ENCODE peak calls at places on chromosomes 1 and 21, in eight cellular contexts. One of them, this sample, is unnamed.

GRCh38 chr1:18829671-18830070 is 29.8 kb downstream of the TAS1R2 start:
- DNase-seq in lung: no peak
- DNase-seq in RWPE1: no peak
- DNase-seq in H9: no peak
- DNase-seq in GM23338: no peak
- DNase-seq in foreskin fibroblast: no peak
- DNase-seq in neural crest cell: no peak
- DNase-seq in endothelial cell of umbilical vein: no peak
- DNase-seq in this sample: no peak

GRCh38 chr1:215543191-215543606 is 23.9 kb upstream of the KCTD3 start:
- DNase-seq in lung: no peak
- DNase-seq in RWPE1: no peak
- DNase-seq in H9: no peak
- DNase-seq in GM23338: no peak
- DNase-seq in foreskin fibroblast: peak; percentile 78
- DNase-seq in neural crest cell: no peak
- DNase-seq in endothelial cell of umbilical vein: no peak
- DNase-seq in this sample: no peak

GRCh38 chr1:218754477-218754876 is 409.3 kb downstream of the TGFB2 start:
- DNase-seq in lung: no peak
- DNase-seq in RWPE1: no peak
- DNase-seq in H9: no peak
- DNase-seq in GM23338: no peak
- DNase-seq in foreskin fibroblast: no peak
- DNase-seq in neural crest cell: no peak
- DNase-seq in endothelial cell of umbilical vein: no peak
- DNase-seq in this sample: no peak

GRCh38 chr1:199619202-199619601 is 408.3 kb upstream of the NR5A2 start:
- DNase-seq in lung: no peak
- DNase-seq in RWPE1: no peak
- DNase-seq in H9: no peak
- DNase-seq in GM23338: peak; percentile 10
- DNase-seq in foreskin fibroblast: no peak
- DNase-seq in neural crest cell: no peak
- DNase-seq in endothelial cell of umbilical vein: no peak
- DNase-seq in this sample: no peak

GRCh38 chr1:219317762-219318353 is 144.2 kb downstream of the LYPLAL1 start:
- DNase-seq in lung: no peak
- DNase-seq in RWPE1: no peak
- DNase-seq in H9: peak; percentile 60
- DNase-seq in GM23338: peak; percentile 71
- DNase-seq in foreskin fibroblast: no peak
- DNase-seq in neural crest cell: no peak
- DNase-seq in endothelial cell of umbilical vein: peak; percentile 44
- DNase-seq in this sample: no peak

GRCh38 chr1:114122891-114123621 is 30.6 kb downstream of the SYT6 start:
- DNase-seq in lung: no peak
- DNase-seq in RWPE1: peak; percentile 78
- DNase-seq in H9: no peak
- DNase-seq in GM23338: peak; percentile 24
- DNase-seq in foreskin fibroblast: peak; percentile 36
- DNase-seq in neural crest cell: no peak
- DNase-seq in endothelial cell of umbilical vein: no peak
- DNase-seq in this sample: no peak

GRCh38 chr1:209749660-209750059 is 6.2 kb upstream of the TRAF3IP3 start:
- DNase-seq in lung: no peak
- DNase-seq in RWPE1: no peak
- DNase-seq in H9: no peak
- DNase-seq in GM23338: no peak
- DNase-seq in foreskin fibroblast: no peak
- DNase-seq in neural crest cell: no peak
- DNase-seq in endothelial cell of umbilical vein: no peak
- DNase-seq in this sample: no peak

GRCh38 chr1:30902653-30903290 is 5.8 kb downstream of the SDC3 start:
- DNase-seq in lung: no peak
- DNase-seq in RWPE1: no peak
- DNase-seq in H9: no peak
- DNase-seq in GM23338: no peak
- DNase-seq in foreskin fibroblast: no peak
- DNase-seq in neural crest cell: no peak
- DNase-seq in endothelial cell of umbilical vein: no peak
- DNase-seq in this sample: no peak

GRCh38 chr1:94038511-94038910 is 82.4 kb downstream of the ABCA4 start:
- DNase-seq in lung: no peak
- DNase-seq in RWPE1: no peak
- DNase-seq in H9: no peak
- DNase-seq in GM23338: no peak
- DNase-seq in foreskin fibroblast: no peak
- DNase-seq in neural crest cell: no peak
- DNase-seq in endothelial cell of umbilical vein: peak; percentile 100
- DNase-seq in this sample: no peak

GRCh38 chr1:23657659-23658275 is 33.8 kb upstream of the RPL11 start:
- DNase-seq in lung: peak; percentile 47
- DNase-seq in RWPE1: peak; percentile 56
- DNase-seq in H9: peak; percentile 86
- DNase-seq in GM23338: peak; percentile 94
- DNase-seq in foreskin fibroblast: no peak
- DNase-seq in neural crest cell: peak; percentile 74
- DNase-seq in endothelial cell of umbilical vein: peak; percentile 42
- DNase-seq in this sample: peak; percentile 89

GRCh38 chr1:30840904-30841598 is 67.5 kb downstream of the SDC3 start:
- DNase-seq in lung: peak; percentile 43
- DNase-seq in RWPE1: no peak
- DNase-seq in H9: no peak
- DNase-seq in GM23338: peak; percentile 32
- DNase-seq in foreskin fibroblast: no peak
- DNase-seq in neural crest cell: peak; percentile 48
- DNase-seq in endothelial cell of umbilical vein: peak; percentile 95
- DNase-seq in this sample: no peak

GRCh38 chr1:108815566-108815965 is 41.3 kb downstream of the AKNAD1 start:
- DNase-seq in lung: no peak
- DNase-seq in RWPE1: no peak
- DNase-seq in H9: no peak
- DNase-seq in GM23338: no peak
- DNase-seq in foreskin fibroblast: no peak
- DNase-seq in neural crest cell: no peak
- DNase-seq in endothelial cell of umbilical vein: no peak
- DNase-seq in this sample: no peak

GRCh38 chr1:29812397-29813135 is 576.2 kb downstream of the PTPRU start:
- DNase-seq in lung: no peak
- DNase-seq in RWPE1: no peak
- DNase-seq in H9: no peak
- DNase-seq in GM23338: no peak
- DNase-seq in foreskin fibroblast: no peak
- DNase-seq in neural crest cell: no peak
- DNase-seq in endothelial cell of umbilical vein: no peak
- DNase-seq in this sample: peak; percentile 57

GRCh38 chr1:43834280-43835140 is 99.1 kb upstream of the ARTN start:
- DNase-seq in lung: no peak
- DNase-seq in RWPE1: no peak
- DNase-seq in H9: no peak
- DNase-seq in GM23338: no peak
- DNase-seq in foreskin fibroblast: peak; percentile 81
- DNase-seq in neural crest cell: no peak
- DNase-seq in endothelial cell of umbilical vein: peak; percentile 13
- DNase-seq in this sample: no peak

GRCh38 chr1:200306954-200307754 is 102.7 kb downstream of the ZNF281 start:
- DNase-seq in lung: no peak
- DNase-seq in RWPE1: peak; percentile 79
- DNase-seq in H9: no peak
- DNase-seq in GM23338: peak; percentile 60
- DNase-seq in foreskin fibroblast: no peak
- DNase-seq in neural crest cell: no peak
- DNase-seq in endothelial cell of umbilical vein: peak; percentile 50
- DNase-seq in this sample: no peak

GRCh38 chr1:242629396-242629795 is 104.9 kb upstream of the PLD5 start:
- DNase-seq in lung: no peak
- DNase-seq in RWPE1: peak; percentile 73
- DNase-seq in H9: no peak
- DNase-seq in GM23338: no peak
- DNase-seq in foreskin fibroblast: no peak
- DNase-seq in neural crest cell: no peak
- DNase-seq in endothelial cell of umbilical vein: no peak
- DNase-seq in this sample: no peak

GRCh38 chr1:14887936-14888335 is 265.6 kb upstream of the TMEM51 start:
- DNase-seq in lung: no peak
- DNase-seq in RWPE1: no peak
- DNase-seq in H9: no peak
- DNase-seq in GM23338: no peak
- DNase-seq in foreskin fibroblast: no peak
- DNase-seq in neural crest cell: peak; percentile 33
- DNase-seq in endothelial cell of umbilical vein: no peak
- DNase-seq in this sample: no peak

GRCh38 chr1:117739516-117739915 is 133.7 kb downstream of the TENT5C start:
- DNase-seq in lung: no peak
- DNase-seq in RWPE1: no peak
- DNase-seq in H9: no peak
- DNase-seq in GM23338: no peak
- DNase-seq in foreskin fibroblast: no peak
- DNase-seq in neural crest cell: no peak
- DNase-seq in endothelial cell of umbilical vein: no peak
- DNase-seq in this sample: no peak

GRCh38 chr1:94068831-94069648 is 51.9 kb downstream of the ABCA4 start:
- DNase-seq in lung: peak; percentile 63
- DNase-seq in RWPE1: no peak
- DNase-seq in H9: no peak
- DNase-seq in GM23338: no peak
- DNase-seq in foreskin fibroblast: peak; percentile 32
- DNase-seq in neural crest cell: no peak
- DNase-seq in endothelial cell of umbilical vein: peak; percentile 98
- DNase-seq in this sample: no peak

GRCh38 chr1:218516526-218516925 is 171.4 kb downstream of the TGFB2 start:
- DNase-seq in lung: no peak
- DNase-seq in RWPE1: no peak
- DNase-seq in H9: no peak
- DNase-seq in GM23338: no peak
- DNase-seq in foreskin fibroblast: no peak
- DNase-seq in neural crest cell: no peak
- DNase-seq in endothelial cell of umbilical vein: no peak
- DNase-seq in this sample: no peak

GRCh38 chr21:45545691-45546531 is 3.7 kb upstream of the SLC19A1 start:
- DNase-seq in lung: no peak
- DNase-seq in RWPE1: no peak
- DNase-seq in H9: peak; percentile 18
- DNase-seq in GM23338: no peak
- DNase-seq in foreskin fibroblast: no peak
- DNase-seq in neural crest cell: no peak
- DNase-seq in endothelial cell of umbilical vein: no peak
- DNase-seq in this sample: no peak

GRCh38 chr1:221309711-221310110 is 430.5 kb downstream of the HLX start:
- DNase-seq in lung: no peak
- DNase-seq in RWPE1: no peak
- DNase-seq in H9: no peak
- DNase-seq in GM23338: no peak
- DNase-seq in foreskin fibroblast: no peak
- DNase-seq in neural crest cell: no peak
- DNase-seq in endothelial cell of umbilical vein: no peak
- DNase-seq in this sample: no peak

GRCh38 chr1:74502432-74502831 is 10.0 kb downstream of the LRRC53 start:
- DNase-seq in lung: no peak
- DNase-seq in RWPE1: peak; percentile 2
- DNase-seq in H9: peak; percentile 43
- DNase-seq in GM23338: peak; percentile 85
- DNase-seq in foreskin fibroblast: no peak
- DNase-seq in neural crest cell: peak; percentile 23
- DNase-seq in endothelial cell of umbilical vein: peak; percentile 34
- DNase-seq in this sample: no peak

GRCh38 chr21:31343680-31344480 is at the start of gene TIAM1:
- DNase-seq in lung: peak; percentile 42
- DNase-seq in RWPE1: peak; percentile 79
- DNase-seq in H9: peak; percentile 74
- DNase-seq in GM23338: peak; percentile 71
- DNase-seq in foreskin fibroblast: peak; percentile 59
- DNase-seq in neural crest cell: peak; percentile 31
- DNase-seq in endothelial cell of umbilical vein: no peak
- DNase-seq in this sample: no peak

GRCh38 chr21:31346256-31346821 is 2.3 kb upstream of the TIAM1 start:
- DNase-seq in lung: no peak
- DNase-seq in RWPE1: no peak
- DNase-seq in H9: no peak
- DNase-seq in GM23338: no peak
- DNase-seq in foreskin fibroblast: no peak
- DNase-seq in neural crest cell: no peak
- DNase-seq in endothelial cell of umbilical vein: no peak
- DNase-seq in this sample: no peak

GRCh38 chr21:31348188-31348587 is 4.1 kb upstream of the TIAM1 start:
- DNase-seq in lung: no peak
- DNase-seq in RWPE1: no peak
- DNase-seq in H9: no peak
- DNase-seq in GM23338: no peak
- DNase-seq in foreskin fibroblast: no peak
- DNase-seq in neural crest cell: no peak
- DNase-seq in endothelial cell of umbilical vein: no peak
- DNase-seq in this sample: no peak

GRCh38 chr21:31349208-31349607 is 5.1 kb upstream of the TIAM1 start:
- DNase-seq in lung: no peak
- DNase-seq in RWPE1: no peak
- DNase-seq in H9: no peak
- DNase-seq in GM23338: no peak
- DNase-seq in foreskin fibroblast: no peak
- DNase-seq in neural crest cell: no peak
- DNase-seq in endothelial cell of umbilical vein: no peak
- DNase-seq in this sample: no peak

GRCh38 chr21:31347435-31348032 is 3.5 kb upstream of the TIAM1 start:
- DNase-seq in lung: no peak
- DNase-seq in RWPE1: peak; percentile 51
- DNase-seq in H9: no peak
- DNase-seq in GM23338: peak; percentile 35
- DNase-seq in foreskin fibroblast: peak; percentile 14
- DNase-seq in neural crest cell: peak; percentile 8
- DNase-seq in endothelial cell of umbilical vein: no peak
- DNase-seq in this sample: no peak
- TF ChIP-seq CTCF in lung: peak; percentile 11
- TF ChIP-seq CTCF in RWPE1: peak; percentile 78
- TF ChIP-seq CTCF in H9: peak; percentile 57
- TF ChIP-seq CTCF in GM23338: peak; percentile 54
- TF ChIP-seq CTCF in foreskin fibroblast: no peak
- TF ChIP-seq CTCF in neural crest cell: peak; percentile 60
- TF ChIP-seq CTCF in endothelial cell of umbilical vein: no peak
- TF ChIP-seq CTCF in this sample: peak; percentile 67

GRCh38 chr1:153534933-153535663 is 693 bp downstream of the S100A6 start:
- DNase-seq in lung: peak; percentile 77
- DNase-seq in RWPE1: no peak
- DNase-seq in H9: no peak
- DNase-seq in GM23338: no peak
- DNase-seq in foreskin fibroblast: no peak
- DNase-seq in neural crest cell: no peak
- DNase-seq in endothelial cell of umbilical vein: peak; percentile 42
- DNase-seq in this sample: no peak
- TF ChIP-seq CTCF in lung: no peak
- TF ChIP-seq CTCF in RWPE1: no peak
- TF ChIP-seq CTCF in H9: no peak
- TF ChIP-seq CTCF in GM23338: no peak
- TF ChIP-seq CTCF in foreskin fibroblast: no peak
- TF ChIP-seq CTCF in neural crest cell: no peak
- TF ChIP-seq CTCF in endothelial cell of umbilical vein: peak; percentile 5
- TF ChIP-seq CTCF in this sample: no peak

GRCh38 chr1:88736633-88737248 is 52.7 kb downstream of the PKN2 start:
- DNase-seq in lung: no peak
- DNase-seq in RWPE1: peak; percentile 24
- DNase-seq in H9: peak; percentile 69
- DNase-seq in GM23338: peak; percentile 86
- DNase-seq in foreskin fibroblast: peak; percentile 29
- DNase-seq in neural crest cell: no peak
- DNase-seq in endothelial cell of umbilical vein: peak; percentile 31
- DNase-seq in this sample: no peak
- TF ChIP-seq CTCF in lung: no peak
- TF ChIP-seq CTCF in RWPE1: no peak
- TF ChIP-seq CTCF in H9: peak; percentile 83
- TF ChIP-seq CTCF in GM23338: peak; percentile 98
- TF ChIP-seq CTCF in foreskin fibroblast: peak; percentile 80
- TF ChIP-seq CTCF in neural crest cell: peak; percentile 56
- TF ChIP-seq CTCF in endothelial cell of umbilical vein: peak; percentile 56
- TF ChIP-seq CTCF in this sample: peak; percentile 49

GRCh38 chr1:115642168-115643072 is 650 bp downstream of the VANGL1 start:
- DNase-seq in lung: peak; percentile 41
- DNase-seq in RWPE1: peak; percentile 54
- DNase-seq in H9: peak; percentile 44
- DNase-seq in GM23338: peak; percentile 59
- DNase-seq in foreskin fibroblast: peak; percentile 26
- DNase-seq in neural crest cell: peak; percentile 28
- DNase-seq in endothelial cell of umbilical vein: peak; percentile 46
- DNase-seq in this sample: no peak
- TF ChIP-seq CTCF in lung: no peak
- TF ChIP-seq CTCF in RWPE1: no peak
- TF ChIP-seq CTCF in H9: peak; percentile 26
- TF ChIP-seq CTCF in GM23338: peak; percentile 12
- TF ChIP-seq CTCF in foreskin fibroblast: no peak
- TF ChIP-seq CTCF in neural crest cell: no peak
- TF ChIP-seq CTCF in endothelial cell of umbilical vein: no peak
- TF ChIP-seq CTCF in this sample: peak; percentile 15

This sample was measured in osteocyte.